ENCODE peak calls at places on chromosome 12, in ten cellular contexts. J is hypothalamus; B is activated B cell treated with CpG ODN at 0.5 μM for 24 hours; X is activated naive CD4-positive, alpha-beta T cell; O is activated CD8-positive, alpha-beta memory T cell treated with anti-CD3 and anti-CD28 coated beads, Interleukin-2, amount 50 U/mL, for 4 hours; C is activated T-cell treated with anti-CD3 and anti-CD28 coated beads, Interleukin-2, amount 50 U/mL, for 24 hours; A is right cardiac atrium; Z is fibroblast of mammary gland; W is fibroblast of the aortic adventitia; S is astrocyte. Q is an unnamed sample.
A peak's percentile ranks its signal among the peaks of the same experiment; 100 is the strongest.

GRCh38 chr12:46260153-46260912 is 8.5 kb downstream of the SLC38A1 start:
- DNase-seq in J (no peak), B (no peak), X (no peak), O (no peak), C (no peak), A (no peak), Z (peak; percentile 9), W (peak; percentile 86), S (peak; percentile 58), Q (no peak)

GRCh38 chr12:1920971-1921370 is 2.5 kb upstream of the CACNA2D4 start:
- DNase-seq in J (no peak), B (no peak), X (no peak), O (no peak), C (peak; percentile 13), A (peak; percentile 79), Z (no peak), W (no peak), S (no peak), Q (no peak)

GRCh38 chr12:127355061-127355820 is 911.7 kb upstream of the TMEM132C start:
- DNase-seq in J (no peak), B (no peak), X (no peak), O (no peak), C (no peak), A (no peak), Z (peak; percentile 37), W (peak; percentile 56), S (no peak), Q (peak; percentile 54)

GRCh38 chr12:104387190-104387589 is 69.6 kb upstream of the CHST11 start:
- DNase-seq in J (no peak), B (no peak), X (no peak), O (no peak), C (no peak), A (no peak), Z (peak; percentile 23), W (peak; percentile 47), S (no peak), Q (no peak)

GRCh38 chr12:53756300-53757094 is 4.7 kb upstream of the CISTR start:
- DNase-seq in J (no peak), B (no peak), X (no peak), O (no peak), C (no peak), A (no peak), Z (no peak), W (no peak), S (no peak), Q (no peak)

GRCh38 chr12:109099426-109100020 is 2.1 kb downstream of the UNG start:
- DNase-seq in J (no peak), B (no peak), X (no peak), O (no peak), C (no peak), A (no peak), Z (no peak), W (no peak), S (peak; percentile 14), Q (no peak)

GRCh38 chr12:114848661-114849060 is 164.7 kb upstream of the TBX3 start:
- DNase-seq in J (no peak), B (no peak), X (no peak), O (no peak), C (no peak), A (no peak), Z (peak; percentile 97), W (peak; percentile 96), S (peak; percentile 55), Q (peak; percentile 42)

GRCh38 chr12:1842905-1843640 is 22.7 kb downstream of the LRTM2 start:
- DNase-seq in J (no peak), B (no peak), X (no peak), O (no peak), C (no peak), A (no peak), Z (no peak), W (no peak), S (no peak), Q (no peak)

GRCh38 chr12:104740668-104741067 is 217.4 kb downstream of the SLC41A2 start:
- DNase-seq in J (no peak), B (peak; percentile 30), X (no peak), O (no peak), C (no peak), A (no peak), Z (no peak), W (no peak), S (no peak), Q (no peak)

GRCh38 chr12:66144796-66145754 is 14.5 kb upstream of the LLPH start:
- DNase-seq in J (no peak), B (no peak), X (no peak), O (no peak), C (no peak), A (no peak), Z (peak; percentile 81), W (peak; percentile 89), S (peak; percentile 31), Q (peak; percentile 70)

GRCh38 chr12:10207136-10207535 is 5.5 kb upstream of the GABARAPL1 start:
- DNase-seq in J (no peak), B (no peak), X (no peak), O (no peak), C (no peak), A (no peak), Z (no peak), W (no peak), S (no peak), Q (no peak)

GRCh38 chr12:71955946-71956345 is 17.3 kb downstream of the TPH2 start:
- DNase-seq in J (no peak), B (no peak), X (no peak), O (no peak), C (no peak), A (no peak), Z (peak; percentile 39), W (peak; percentile 58), S (peak; percentile 57), Q (no peak)

GRCh38 chr12:32134144-32134888 is 27.7 kb downstream of the BICD1 start:
- DNase-seq in J (no peak), B (no peak), X (no peak), O (peak; percentile 31), C (peak; percentile 53), A (no peak), Z (peak; percentile 69), W (peak; percentile 72), S (peak; percentile 94), Q (peak; percentile 72)

GRCh38 chr12:133222211-133222610 is 13.5 kb downstream of the ANHX start:
- DNase-seq in J (no peak), B (no peak), X (no peak), O (no peak), C (no peak), A (no peak), Z (no peak), W (no peak), S (no peak), Q (no peak)

GRCh38 chr12:26123482-26123980 is 1.3 kb downstream of the BHLHE41 start:
- DNase-seq in J (peak; percentile 37), B (no peak), X (no peak), O (no peak), C (no peak), A (no peak), Z (peak; percentile 22), W (peak; percentile 50), S (no peak), Q (no peak)

GRCh38 chr12:111276189-111276588 is 92.7 kb downstream of the PHETA1 start:
- DNase-seq in J (no peak), B (no peak), X (no peak), O (no peak), C (no peak), A (no peak), Z (peak; percentile 46), W (no peak), S (no peak), Q (peak; percentile 42)

GRCh38 chr12:116434155-116435065 is 124.8 kb upstream of the MAP1LC3B2 start:
- DNase-seq in J (no peak), B (no peak), X (no peak), O (no peak), C (no peak), A (peak; percentile 91), Z (peak; percentile 92), W (peak; percentile 93), S (peak; percentile 80), Q (peak; percentile 91)

GRCh38 chr12:38898001-38898684 is 7.2 kb downstream of the CPNE8 start:
- DNase-seq in J (no peak), B (no peak), X (no peak), O (no peak), C (no peak), A (no peak), Z (no peak), W (no peak), S (no peak), Q (no peak)

GRCh38 chr12:115341442-115341841 is 657.5 kb upstream of the TBX3 start:
- DNase-seq in J (no peak), B (no peak), X (no peak), O (no peak), C (no peak), A (peak; percentile 62), Z (peak; percentile 100), W (peak; percentile 100), S (peak; percentile 97), Q (peak; percentile 97)

GRCh38 chr12:111359231-111359913 is 9.5 kb downstream of the PHETA1 start:
- DNase-seq in J (no peak), B (no peak), X (no peak), O (peak; percentile 29), C (peak; percentile 47), A (no peak), Z (no peak), W (no peak), S (no peak), Q (peak; percentile 28)

GRCh38 chr12:14643247-14643646 is 53.2 kb downstream of the GUCY2C start:
- DNase-seq in J (no peak), B (no peak), X (no peak), O (no peak), C (no peak), A (no peak), Z (no peak), W (no peak), S (no peak), Q (peak; percentile 13)

GRCh38 chr12:45585522-45586230 is 143.8 kb upstream of the ARID2 start:
- DNase-seq in J (no peak), B (no peak), X (no peak), O (no peak), C (no peak), A (peak; percentile 41), Z (no peak), W (no peak), S (no peak), Q (no peak)

GRCh38 chr12:6494968-6495367 is 1.1 kb downstream of the NCAPD2 start:
- DNase-seq in J (no peak), B (no peak), X (no peak), O (no peak), C (no peak), A (no peak), Z (peak; percentile 41), W (no peak), S (no peak), Q (no peak)

GRCh38 chr12:2169489-2169888 is 116.7 kb downstream of the CACNA1C start:
- DNase-seq in J (no peak), B (no peak), X (no peak), O (no peak), C (no peak), A (no peak), Z (no peak), W (no peak), S (no peak), Q (no peak)

GRCh38 chr12:6084261-6084968 is 40.1 kb downstream of the VWF start:
- DNase-seq in J (no peak), B (no peak), X (no peak), O (no peak), C (no peak), A (no peak), Z (peak; percentile 31), W (peak; percentile 88), S (peak; percentile 71), Q (peak; percentile 37)

GRCh38 chr12:79451988-79452387 is 238.8 kb downstream of the PAWR start:
- DNase-seq in J (no peak), B (no peak), X (no peak), O (no peak), C (no peak), A (peak; percentile 50), Z (peak; percentile 97), W (peak; percentile 86), S (peak; percentile 91), Q (peak; percentile 93)

GRCh38 chr12:22978962-22979361 is 354.0 kb downstream of the ETNK1 start:
- DNase-seq in J (no peak), B (no peak), X (no peak), O (no peak), C (no peak), A (no peak), Z (peak; percentile 98), W (peak; percentile 96), S (peak; percentile 97), Q (peak; percentile 61)

GRCh38 chr12:130765186-130765659 is 49.1 kb upstream of the RIMBP2 start:
- DNase-seq in J (no peak), B (no peak), X (no peak), O (no peak), C (no peak), A (no peak), Z (peak; percentile 44), W (peak; percentile 9), S (peak; percentile 45), Q (peak; percentile 49)

Q was measured in Daoy.